ENCODE peak calls at places on chromosomes 1 and 21, in six cellular contexts. W is Karpas-422, B is GM23248, S is GM23338, X is GM12878, K is fibroblast of lung. F is an unnamed sample. For H4K20me1 and H3K4me1, the result is how much of the 10 kb centered on the place peaks cover.

GRCh38 chr1:18299441-18300338 is 181.0 kb upstream of the KLHDC7A start:
- DNase-seq in W (peak), B (peak), S (peak), X (no peak), K (no peak), F (peak)

GRCh38 chr1:197224160-197224559 is 43.9 kb upstream of the CRB1 start:
- DNase-seq in W (no peak), B (peak), S (no peak), X (no peak), K (no peak), F (no peak)

GRCh38 chr1:59438058-59438560 is 141.2 kb downstream of the FGGY start:
- DNase-seq in W (no peak), B (no peak), S (no peak), X (no peak), K (no peak), F (no peak)

GRCh38 chr1:219296430-219296850 is 122.8 kb downstream of the LYPLAL1 start:
- DNase-seq in W (no peak), B (no peak), S (no peak), X (no peak), K (peak), F (no peak)

GRCh38 chr1:65027699-65028358 is 61.5 kb upstream of the JAK1 start:
- DNase-seq in W (no peak), B (peak), S (no peak), X (no peak), K (peak), F (no peak)

GRCh38 chr1:53621144-53621543 is 117.8 kb downstream of the GLIS1 start:
- DNase-seq in W (no peak), B (no peak), S (no peak), X (no peak), K (no peak), F (no peak)

GRCh38 chr21:34126269-34126668 is 52.9 kb downstream of the MRPS6 start:
- DNase-seq in W (no peak), B (peak), S (peak), X (no peak), K (peak), F (peak)

GRCh38 chr1:201644197-201644596 is 105.3 kb downstream of the NAV1 start:
- DNase-seq in W (no peak), B (no peak), S (no peak), X (no peak), K (no peak), F (no peak)

GRCh38 chr1:119316870-119317416 is 51.6 kb upstream of the HAO2 start:
- DNase-seq in W (no peak), B (peak), S (peak), X (no peak), K (no peak), F (no peak)

GRCh38 chr1:211882391-211882790 is 51.8 kb upstream of the LPGAT1 start:
- DNase-seq in W (no peak), B (no peak), S (no peak), X (no peak), K (no peak), F (no peak)

GRCh38 chr1:34831721-34832246 is 27.8 kb downstream of the SMIM12 start:
- DNase-seq in W (no peak), B (no peak), S (no peak), X (no peak), K (no peak), F (no peak)

GRCh38 chr1:223208164-223209075 is 65.4 kb upstream of the TLR5 start:
- DNase-seq in W (no peak), B (no peak), S (no peak), X (no peak), K (peak), F (no peak)

GRCh38 chr1:1055841-1056736 is 18.0 kb downstream of the RNF223 start:
- DNase-seq in W (no peak), B (no peak), S (no peak), X (no peak), K (no peak), F (no peak)

GRCh38 chr21:14491269-14491681 is 54.8 kb downstream of the SAMSN1 start:
- DNase-seq in W (no peak), B (no peak), S (no peak), X (no peak), K (no peak), F (no peak)

GRCh38 chr1:7106442-7107108 is 321.3 kb downstream of the CAMTA1 start:
- DNase-seq in W (no peak), B (no peak), S (no peak), X (no peak), K (no peak), F (no peak)

GRCh38 chr1:44826375-44827196 is 16.5 kb downstream of the PTCH2 start:
- DNase-seq in W (no peak), B (no peak), S (no peak), X (no peak), K (no peak), F (no peak)

GRCh38 chr1:59139396-59139795 is 157.5 kb upstream of the FGGY start:
- DNase-seq in W (no peak), B (no peak), S (no peak), X (no peak), K (no peak), F (peak)

GRCh38 chr1:169108897-169109560 is 2.5 kb downstream of the ATP1B1 start:
- DNase-seq in W (peak), B (no peak), S (peak), X (no peak), K (peak), F (peak)

GRCh38 chr1:22915280-22915679 is 57.4 kb downstream of the LACTBL1 start:
- DNase-seq in W (no peak), B (no peak), S (no peak), X (no peak), K (no peak), F (no peak)

GRCh38 chr1:244048566-244049141 is 2.4 kb upstream of the ZBTB18 start:
- DNase-seq in W (peak), B (no peak), S (peak), X (no peak), K (no peak), F (no peak)

DNA sequence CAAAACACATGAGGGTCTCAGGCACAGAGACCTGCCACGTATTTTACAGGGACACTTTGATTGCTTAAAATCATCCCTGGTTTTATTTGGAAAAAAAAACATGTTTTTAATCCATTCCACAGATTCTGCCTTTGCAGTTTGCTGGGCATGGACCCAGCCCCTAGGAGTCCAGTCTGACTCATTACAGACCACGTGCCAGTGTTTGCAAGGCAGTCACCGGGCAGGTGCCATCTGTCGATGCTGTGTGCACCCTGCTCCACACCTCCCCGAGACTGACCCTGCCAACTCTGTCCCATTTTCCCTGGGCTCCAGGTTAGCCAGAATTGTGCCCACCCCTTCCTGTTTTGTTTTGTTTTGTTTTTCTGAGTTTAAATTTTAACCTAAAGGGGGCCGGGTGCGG is 148.4 kb upstream of the TMEM51 start:
- DNase-seq in W (no peak), B (peak), S (no peak), X (no peak), K (peak), F (no peak)
- H4K20me1 ChIP-seq in W (under half), B (under half), S (under half), X (under half), K (under half), F (under half)

GRCh38 chr1:85202092-85202863 is 1.5 kb upstream of the SYDE2 start:
- DNase-seq in W (no peak), B (peak), S (peak), X (no peak), K (no peak), F (no peak)
- H2AFZ ChIP-seq in W (no peak), B (peak), S (peak), X (peak), K (peak), F (peak)

DNA sequence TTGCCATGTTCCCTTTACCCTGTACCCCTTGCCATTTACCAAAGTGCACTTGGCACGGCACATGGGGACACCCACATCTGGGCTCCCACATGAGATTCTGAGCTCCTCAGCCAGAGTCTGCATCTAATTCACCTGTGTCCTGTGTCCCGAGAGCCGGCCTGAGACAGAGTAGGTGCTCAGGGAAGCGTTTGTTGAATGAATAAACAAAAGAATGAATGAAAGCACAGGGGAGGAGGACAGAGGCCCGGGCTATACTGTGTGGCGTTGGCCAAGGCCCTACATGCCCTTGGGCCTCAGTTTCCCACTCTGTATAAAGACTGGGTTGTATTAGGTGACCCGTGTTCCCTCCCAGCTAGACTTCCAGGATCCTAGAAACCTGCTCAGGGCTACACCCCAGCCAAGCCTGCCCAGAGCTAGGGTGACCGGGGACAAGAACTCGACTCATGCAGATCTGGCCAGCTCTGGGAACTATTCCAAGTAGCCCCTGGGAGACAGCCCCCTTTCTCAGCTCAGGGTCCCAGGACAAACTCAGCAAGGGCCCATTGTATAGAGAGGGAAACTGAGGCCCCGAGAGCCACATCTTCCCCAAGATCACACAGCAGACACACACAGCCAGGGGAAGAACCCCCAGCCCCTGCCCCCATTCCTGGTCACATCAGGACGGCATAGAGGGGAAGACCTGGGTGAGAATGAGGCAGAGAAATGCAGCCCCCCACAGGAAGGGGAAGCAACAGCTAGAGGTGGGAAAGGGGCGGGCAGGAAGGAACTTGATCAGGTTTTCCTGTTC is 6.0 kb downstream of the EPHA2 start:
- DNase-seq in W (no peak), B (no peak), S (no peak), X (no peak), K (no peak), F (no peak)
- H3K4me1 ChIP-seq in W (under half), B (half or more), S (half or more), X (under half), K (half or more), F (half or more)

GRCh38 chr1:156740307-156740678 is 595 bp downstream of the MRPL24 start:
- DNase-seq in W (peak), B (peak), S (no peak), X (no peak), K (no peak), F (no peak)

GRCh38 chr1:156740679-156741612 is at the start of gene MRPL24:
- DNase-seq in W (peak), B (peak), S (peak), X (peak), K (peak), F (peak)

GRCh38 chr1:156741613-156741983 is 710 bp upstream of the MRPL24 start:
- DNase-seq in W (no peak), B (no peak), S (no peak), X (no peak), K (no peak), F (no peak)

GRCh38 chr1:156738916-156739315 is 2.0 kb downstream of the MRPL24 start:
- DNase-seq in W (no peak), B (no peak), S (no peak), X (no peak), K (no peak), F (no peak)

GRCh38 chr1:156738407-156738806 is 2.5 kb downstream of the MRPL24 start:
- DNase-seq in W (no peak), B (no peak), S (no peak), X (no peak), K (no peak), F (no peak)
- H4K20me1 ChIP-seq in W (under half), B (under half), S (under half), X (under half), K (under half), F (under half)

GRCh38 chr1:42935971-42936308 is 22.7 kb downstream of the SLC2A1 start:
- DNase-seq in W (no peak), B (no peak), S (no peak), X (no peak), K (no peak), F (no peak)

GRCh38 chr1:42936309-42937078 is 22.2 kb downstream of the SLC2A1 start:
- DNase-seq in W (no peak), B (peak), S (no peak), X (no peak), K (peak), F (peak)

GRCh38 chr1:42934111-42934510 is 24.6 kb downstream of the SLC2A1 start:
- DNase-seq in W (no peak), B (no peak), S (no peak), X (no peak), K (no peak), F (no peak)

GRCh38 chr1:42934541-42935312 is 23.9 kb downstream of the SLC2A1 start:
- DNase-seq in W (no peak), B (no peak), S (no peak), X (no peak), K (no peak), F (no peak)

GRCh38 chr1:42935313-42935624 is 23.4 kb downstream of the SLC2A1 start:
- DNase-seq in W (peak), B (no peak), S (no peak), X (no peak), K (no peak), F (no peak)
- H2AFZ ChIP-seq in W (no peak), B (no peak), S (no peak), X (no peak), K (no peak), F (no peak)

GRCh38 chr1:9296850-9297249 is 4.2 kb downstream of the SPSB1 start:
- DNase-seq in W (no peak), B (no peak), S (no peak), X (no peak), K (no peak), F (no peak)

GRCh38 chr1:9297831-9298230 is 5.1 kb downstream of the SPSB1 start:
- DNase-seq in W (no peak), B (no peak), S (no peak), X (no peak), K (no peak), F (no peak)

GRCh38 chr1:9295884-9296283 is 3.2 kb downstream of the SPSB1 start:
- DNase-seq in W (no peak), B (no peak), S (no peak), X (no peak), K (no peak), F (no peak)

GRCh38 chr1:9300623-9301022 is 7.9 kb downstream of the SPSB1 start:
- DNase-seq in W (no peak), B (no peak), S (no peak), X (no peak), K (no peak), F (no peak)

DNA sequence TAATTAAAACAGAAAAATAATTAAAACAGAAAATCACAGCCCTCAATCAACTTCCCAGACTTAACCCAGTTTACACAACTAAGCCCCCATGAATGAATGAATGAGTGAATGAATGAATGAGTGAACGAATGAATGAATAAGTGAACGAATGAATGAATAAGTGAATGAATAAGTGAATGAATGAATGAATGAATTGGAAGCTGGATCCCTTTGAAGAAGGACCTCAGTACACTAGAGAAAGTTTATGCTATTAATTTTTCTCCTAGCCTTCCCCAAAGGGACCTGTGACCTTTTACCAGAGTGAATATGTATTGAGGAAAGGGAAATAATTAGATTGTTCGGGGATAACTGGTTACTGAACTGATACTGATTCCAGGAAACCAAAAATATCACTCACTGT is 5.6 kb downstream of the SPSB1 start:
- DNase-seq in W (no peak), B (no peak), S (no peak), X (no peak), K (no peak), F (no peak)
- H3K4me1 ChIP-seq in W (under half), B (under half), S (under half), X (under half), K (under half), F (half or more)

GRCh38 chr1:19606817-19607706 is 37.0 kb upstream of the NBL1 start:
- DNase-seq in W (no peak), B (peak), S (no peak), X (no peak), K (peak), F (no peak)
- H4K20me1 ChIP-seq in W (under half), B (under half), S (half or more), X (under half), K (under half), F (under half)

DNA sequence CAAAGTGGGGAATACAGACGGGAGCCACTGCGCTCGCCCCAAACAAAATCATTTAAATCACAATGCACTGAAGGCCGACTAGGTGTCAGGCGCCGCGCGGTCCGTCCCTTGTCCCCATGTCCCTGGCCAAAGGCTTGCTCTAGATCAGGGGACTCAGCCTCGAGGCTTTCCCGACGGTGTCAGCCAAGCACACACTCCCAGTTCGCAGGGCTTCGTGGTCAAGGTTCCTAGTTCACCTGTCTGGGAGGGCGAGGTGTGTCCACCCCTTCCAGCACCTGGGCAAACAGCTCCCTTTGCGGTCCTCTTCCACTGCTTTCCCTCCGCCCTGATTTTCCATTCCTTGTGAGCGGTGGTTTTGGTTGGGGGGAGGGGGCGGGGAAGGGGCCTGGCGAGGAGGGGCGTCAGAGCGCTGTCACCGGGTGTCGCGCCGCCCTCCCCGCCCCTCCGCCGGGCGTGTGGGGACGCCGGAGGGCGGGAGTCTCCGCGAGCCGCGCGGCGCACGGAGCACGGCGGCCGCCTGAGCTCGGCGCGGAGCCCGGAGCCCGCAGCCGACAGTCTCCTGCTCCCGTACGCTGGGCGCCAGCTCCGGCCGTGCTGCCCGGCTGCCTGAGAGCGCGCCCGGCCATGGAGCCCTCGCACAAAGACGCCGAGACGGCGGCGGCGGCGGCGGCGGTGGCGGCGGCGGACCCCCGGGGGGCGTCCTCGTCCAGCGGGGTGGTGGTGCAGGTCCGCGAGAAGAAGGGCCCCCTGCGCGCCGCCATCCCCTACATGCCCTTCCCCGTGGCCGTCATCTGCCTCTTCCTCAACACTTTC is at the start of gene STUM:
- DNase-seq in W (no peak), B (peak), S (peak), X (no peak), K (peak), F (peak)
- H2AFZ ChIP-seq in W (no peak), B (no peak), S (peak), X (no peak), K (no peak), F (peak)

F was measured in hepatocyte.